ENCODE peak calls at places on chromosomes 11 and 22, in six cellular contexts. One of them, this sample, is unnamed.
A peak's percentile ranks its signal among the peaks of the same experiment; 100 is the strongest.

GRCh38 chr11:129610125-129610524 is 205.5 kb upstream of the TMEM45B start:
- DNase-seq in natural killer cell: no peak
- DNase-seq in gastrocnemius medialis: no peak
- DNase-seq in activated CD8-positive, alpha-beta T cell treated with anti-CD3 and anti-CD28 coated beads for 36 hours: no peak
- DNase-seq in pancreas: no peak
- DNase-seq in astrocyte of the spinal cord: no peak
- DNase-seq in this sample: no peak

GRCh38 chr11:8872017-8872416 is 39.0 kb upstream of the AKIP1 start:
- DNase-seq in natural killer cell: no peak
- DNase-seq in gastrocnemius medialis: no peak
- DNase-seq in activated CD8-positive, alpha-beta T cell treated with anti-CD3 and anti-CD28 coated beads for 36 hours: no peak
- DNase-seq in pancreas: no peak
- DNase-seq in astrocyte of the spinal cord: no peak
- DNase-seq in this sample: no peak

GRCh38 chr11:102368472-102368871 is 21.5 kb downstream of the BIRC2 start:
- DNase-seq in natural killer cell: no peak
- DNase-seq in gastrocnemius medialis: no peak
- DNase-seq in activated CD8-positive, alpha-beta T cell treated with anti-CD3 and anti-CD28 coated beads for 36 hours: no peak
- DNase-seq in pancreas: no peak
- DNase-seq in astrocyte of the spinal cord: no peak
- DNase-seq in this sample: no peak

GRCh38 chr22:47401976-47402770 is 639.7 kb downstream of the TBC1D22A start:
- DNase-seq in natural killer cell: no peak
- DNase-seq in gastrocnemius medialis: no peak
- DNase-seq in activated CD8-positive, alpha-beta T cell treated with anti-CD3 and anti-CD28 coated beads for 36 hours: no peak
- DNase-seq in pancreas: no peak
- DNase-seq in astrocyte of the spinal cord: no peak
- DNase-seq in this sample: no peak

GRCh38 chr22:50233223-50233622 is 11.6 kb downstream of the TUBGCP6 start:
- DNase-seq in natural killer cell: no peak
- DNase-seq in gastrocnemius medialis: no peak
- DNase-seq in activated CD8-positive, alpha-beta T cell treated with anti-CD3 and anti-CD28 coated beads for 36 hours: no peak
- DNase-seq in pancreas: no peak
- DNase-seq in astrocyte of the spinal cord: no peak
- DNase-seq in this sample: peak; percentile 63

GRCh38 chr11:1742371-1742770 is 8.0 kb downstream of the IFITM10 start:
- DNase-seq in natural killer cell: no peak
- DNase-seq in gastrocnemius medialis: no peak
- DNase-seq in activated CD8-positive, alpha-beta T cell treated with anti-CD3 and anti-CD28 coated beads for 36 hours: no peak
- DNase-seq in pancreas: no peak
- DNase-seq in astrocyte of the spinal cord: no peak
- DNase-seq in this sample: no peak

GRCh38 chr11:12212181-12212820 is 101.9 kb downstream of the MICAL2 start:
- DNase-seq in natural killer cell: no peak
- DNase-seq in gastrocnemius medialis: no peak
- DNase-seq in activated CD8-positive, alpha-beta T cell treated with anti-CD3 and anti-CD28 coated beads for 36 hours: no peak
- DNase-seq in pancreas: no peak
- DNase-seq in astrocyte of the spinal cord: no peak
- DNase-seq in this sample: no peak

GRCh38 chr11:3614742-3615171 is 27.0 kb downstream of the ART5 start:
- DNase-seq in natural killer cell: no peak
- DNase-seq in gastrocnemius medialis: peak; percentile 91
- DNase-seq in activated CD8-positive, alpha-beta T cell treated with anti-CD3 and anti-CD28 coated beads for 36 hours: peak; percentile 83
- DNase-seq in pancreas: no peak
- DNase-seq in astrocyte of the spinal cord: no peak
- DNase-seq in this sample: no peak

GRCh38 chr11:108887436-108888238 is 222.8 kb downstream of the DDX10 start:
- DNase-seq in natural killer cell: peak; percentile 44
- DNase-seq in gastrocnemius medialis: no peak
- DNase-seq in activated CD8-positive, alpha-beta T cell treated with anti-CD3 and anti-CD28 coated beads for 36 hours: peak; percentile 10
- DNase-seq in pancreas: no peak
- DNase-seq in astrocyte of the spinal cord: peak; percentile 82
- DNase-seq in this sample: no peak

GRCh38 chr22:22397292-22397870 is 111.2 kb downstream of the ZNF280B start:
- DNase-seq in natural killer cell: no peak
- DNase-seq in gastrocnemius medialis: peak; percentile 14
- DNase-seq in activated CD8-positive, alpha-beta T cell treated with anti-CD3 and anti-CD28 coated beads for 36 hours: no peak
- DNase-seq in pancreas: peak; percentile 51
- DNase-seq in astrocyte of the spinal cord: peak; percentile 17
- DNase-seq in this sample: no peak

GRCh38 chr11:4134844-4135243 is 40.2 kb downstream of the RRM1 start:
- DNase-seq in natural killer cell: no peak
- DNase-seq in gastrocnemius medialis: no peak
- DNase-seq in activated CD8-positive, alpha-beta T cell treated with anti-CD3 and anti-CD28 coated beads for 36 hours: no peak
- DNase-seq in pancreas: no peak
- DNase-seq in astrocyte of the spinal cord: peak; percentile 42
- DNase-seq in this sample: no peak

GRCh38 chr22:44664149-44664548 is 37.9 kb upstream of the PRR5 start:
- DNase-seq in natural killer cell: peak; percentile 75
- DNase-seq in gastrocnemius medialis: peak; percentile 44
- DNase-seq in activated CD8-positive, alpha-beta T cell treated with anti-CD3 and anti-CD28 coated beads for 36 hours: peak; percentile 77
- DNase-seq in pancreas: no peak
- DNase-seq in astrocyte of the spinal cord: peak; percentile 18
- DNase-seq in this sample: no peak

GRCh38 chr11:66847461-66848232 is 4.4 kb downstream of the RCE1 start:
- DNase-seq in natural killer cell: no peak
- DNase-seq in gastrocnemius medialis: no peak
- DNase-seq in activated CD8-positive, alpha-beta T cell treated with anti-CD3 and anti-CD28 coated beads for 36 hours: no peak
- DNase-seq in pancreas: peak; percentile 12
- DNase-seq in astrocyte of the spinal cord: no peak
- DNase-seq in this sample: no peak

GRCh38 chr11:19026862-19027261 is 33.7 kb downstream of the MRGPRX2 start:
- DNase-seq in natural killer cell: no peak
- DNase-seq in gastrocnemius medialis: no peak
- DNase-seq in activated CD8-positive, alpha-beta T cell treated with anti-CD3 and anti-CD28 coated beads for 36 hours: no peak
- DNase-seq in pancreas: no peak
- DNase-seq in astrocyte of the spinal cord: no peak
- DNase-seq in this sample: no peak

GRCh38 chr11:95245038-95245437 is 14.0 kb upstream of the SESN3 start:
- DNase-seq in natural killer cell: no peak
- DNase-seq in gastrocnemius medialis: no peak
- DNase-seq in activated CD8-positive, alpha-beta T cell treated with anti-CD3 and anti-CD28 coated beads for 36 hours: peak; percentile 32
- DNase-seq in pancreas: no peak
- DNase-seq in astrocyte of the spinal cord: peak; percentile 26
- DNase-seq in this sample: no peak

GRCh38 chr11:69413015-69413801 is 68.3 kb upstream of the LINC01488 start:
- DNase-seq in natural killer cell: no peak
- DNase-seq in gastrocnemius medialis: no peak
- DNase-seq in activated CD8-positive, alpha-beta T cell treated with anti-CD3 and anti-CD28 coated beads for 36 hours: no peak
- DNase-seq in pancreas: no peak
- DNase-seq in astrocyte of the spinal cord: no peak
- DNase-seq in this sample: no peak

GRCh38 chr11:101429708-101430107 is 154.1 kb downstream of the TRPC6 start:
- DNase-seq in natural killer cell: no peak
- DNase-seq in gastrocnemius medialis: no peak
- DNase-seq in activated CD8-positive, alpha-beta T cell treated with anti-CD3 and anti-CD28 coated beads for 36 hours: no peak
- DNase-seq in pancreas: no peak
- DNase-seq in astrocyte of the spinal cord: no peak
- DNase-seq in this sample: no peak

GRCh38 chr11:118605116-118605867 is 2.1 kb upstream of the PHLDB1 start:
- DNase-seq in natural killer cell: no peak
- DNase-seq in gastrocnemius medialis: peak; percentile 60
- DNase-seq in activated CD8-positive, alpha-beta T cell treated with anti-CD3 and anti-CD28 coated beads for 36 hours: no peak
- DNase-seq in pancreas: no peak
- DNase-seq in astrocyte of the spinal cord: peak; percentile 82
- DNase-seq in this sample: no peak

GRCh38 chr11:130024356-130024755 is 21.7 kb upstream of the PRDM10 start:
- DNase-seq in natural killer cell: no peak
- DNase-seq in gastrocnemius medialis: no peak
- DNase-seq in activated CD8-positive, alpha-beta T cell treated with anti-CD3 and anti-CD28 coated beads for 36 hours: no peak
- DNase-seq in pancreas: no peak
- DNase-seq in astrocyte of the spinal cord: no peak
- DNase-seq in this sample: no peak

GRCh38 chr11:84866922-84867321 is 760.2 kb downstream of the DLG2 start:
- DNase-seq in natural killer cell: no peak
- DNase-seq in gastrocnemius medialis: no peak
- DNase-seq in activated CD8-positive, alpha-beta T cell treated with anti-CD3 and anti-CD28 coated beads for 36 hours: no peak
- DNase-seq in pancreas: no peak
- DNase-seq in astrocyte of the spinal cord: no peak
- DNase-seq in this sample: no peak

GRCh38 chr11:100832851-100833250 is 145.8 kb downstream of the ARHGAP42 start:
- DNase-seq in natural killer cell: no peak
- DNase-seq in gastrocnemius medialis: no peak
- DNase-seq in activated CD8-positive, alpha-beta T cell treated with anti-CD3 and anti-CD28 coated beads for 36 hours: no peak
- DNase-seq in pancreas: no peak
- DNase-seq in astrocyte of the spinal cord: no peak
- DNase-seq in this sample: no peak

GRCh38 chr11:83361831-83362230 is 75.7 kb upstream of the CCDC90B start:
- DNase-seq in natural killer cell: no peak
- DNase-seq in gastrocnemius medialis: no peak
- DNase-seq in activated CD8-positive, alpha-beta T cell treated with anti-CD3 and anti-CD28 coated beads for 36 hours: no peak
- DNase-seq in pancreas: peak; percentile 21
- DNase-seq in astrocyte of the spinal cord: no peak
- DNase-seq in this sample: no peak

GRCh38 chr11:16843307-16843706 is 104.9 kb downstream of the C11orf58 start:
- DNase-seq in natural killer cell: no peak
- DNase-seq in gastrocnemius medialis: no peak
- DNase-seq in activated CD8-positive, alpha-beta T cell treated with anti-CD3 and anti-CD28 coated beads for 36 hours: no peak
- DNase-seq in pancreas: no peak
- DNase-seq in astrocyte of the spinal cord: no peak
- DNase-seq in this sample: no peak

GRCh38 chr22:39309364-39309861 is 10.0 kb downstream of the RPL3 start:
- DNase-seq in natural killer cell: no peak
- DNase-seq in gastrocnemius medialis: no peak
- DNase-seq in activated CD8-positive, alpha-beta T cell treated with anti-CD3 and anti-CD28 coated beads for 36 hours: no peak
- DNase-seq in pancreas: no peak
- DNase-seq in astrocyte of the spinal cord: no peak
- DNase-seq in this sample: no peak
- TF ChIP-seq CTCF in natural killer cell: no peak
- TF ChIP-seq CTCF in gastrocnemius medialis: no peak
- TF ChIP-seq CTCF in activated CD8-positive, alpha-beta T cell treated with anti-CD3 and anti-CD28 coated beads for 36 hours: peak; percentile 36
- TF ChIP-seq CTCF in pancreas: no peak
- TF ChIP-seq CTCF in astrocyte of the spinal cord: peak; percentile 20
- TF ChIP-seq CTCF in this sample: peak; percentile 51

GRCh38 chr11:22671751-22672150 is 5.3 kb downstream of the GAS2 start:
- DNase-seq in natural killer cell: no peak
- DNase-seq in gastrocnemius medialis: no peak
- DNase-seq in activated CD8-positive, alpha-beta T cell treated with anti-CD3 and anti-CD28 coated beads for 36 hours: no peak
- DNase-seq in pancreas: peak; percentile 23
- DNase-seq in astrocyte of the spinal cord: peak; percentile 12
- DNase-seq in this sample: no peak

GRCh38 chr11:22669368-22669767 is 3.0 kb downstream of the GAS2 start:
- DNase-seq in natural killer cell: no peak
- DNase-seq in gastrocnemius medialis: no peak
- DNase-seq in activated CD8-positive, alpha-beta T cell treated with anti-CD3 and anti-CD28 coated beads for 36 hours: no peak
- DNase-seq in pancreas: no peak
- DNase-seq in astrocyte of the spinal cord: no peak
- DNase-seq in this sample: no peak

GRCh38 chr11:22670803-22671202 is 4.4 kb downstream of the GAS2 start:
- DNase-seq in natural killer cell: no peak
- DNase-seq in gastrocnemius medialis: no peak
- DNase-seq in activated CD8-positive, alpha-beta T cell treated with anti-CD3 and anti-CD28 coated beads for 36 hours: no peak
- DNase-seq in pancreas: no peak
- DNase-seq in astrocyte of the spinal cord: no peak
- DNase-seq in this sample: no peak

GRCh38 chr11:22677153-22677890 is 10.9 kb downstream of the GAS2 start:
- DNase-seq in natural killer cell: no peak
- DNase-seq in gastrocnemius medialis: peak; percentile 33
- DNase-seq in activated CD8-positive, alpha-beta T cell treated with anti-CD3 and anti-CD28 coated beads for 36 hours: no peak
- DNase-seq in pancreas: no peak
- DNase-seq in astrocyte of the spinal cord: no peak
- DNase-seq in this sample: no peak

GRCh38 chr11:22674470-22675426 is 8.3 kb downstream of the GAS2 start:
- DNase-seq in natural killer cell: no peak
- DNase-seq in gastrocnemius medialis: no peak
- DNase-seq in activated CD8-positive, alpha-beta T cell treated with anti-CD3 and anti-CD28 coated beads for 36 hours: no peak
- DNase-seq in pancreas: peak; percentile 54
- DNase-seq in astrocyte of the spinal cord: no peak
- DNase-seq in this sample: no peak
- TF ChIP-seq CTCF in natural killer cell: no peak
- TF ChIP-seq CTCF in gastrocnemius medialis: no peak
- TF ChIP-seq CTCF in activated CD8-positive, alpha-beta T cell treated with anti-CD3 and anti-CD28 coated beads for 36 hours: no peak
- TF ChIP-seq CTCF in pancreas: no peak
- TF ChIP-seq CTCF in astrocyte of the spinal cord: no peak
- TF ChIP-seq CTCF in this sample: no peak

GRCh38 chr22:30433227-30433626 is 7.7 kb downstream of the MTFP1 start:
- DNase-seq in natural killer cell: no peak
- DNase-seq in gastrocnemius medialis: no peak
- DNase-seq in activated CD8-positive, alpha-beta T cell treated with anti-CD3 and anti-CD28 coated beads for 36 hours: no peak
- DNase-seq in pancreas: no peak
- DNase-seq in astrocyte of the spinal cord: no peak
- DNase-seq in this sample: no peak

GRCh38 chr22:30434775-30435315 is 9.3 kb downstream of the MTFP1 start:
- DNase-seq in natural killer cell: no peak
- DNase-seq in gastrocnemius medialis: no peak
- DNase-seq in activated CD8-positive, alpha-beta T cell treated with anti-CD3 and anti-CD28 coated beads for 36 hours: peak; percentile 33
- DNase-seq in pancreas: no peak
- DNase-seq in astrocyte of the spinal cord: no peak
- DNase-seq in this sample: no peak

GRCh38 chr22:30436196-30436595 is 10.6 kb downstream of the MTFP1 start:
- DNase-seq in natural killer cell: no peak
- DNase-seq in gastrocnemius medialis: no peak
- DNase-seq in activated CD8-positive, alpha-beta T cell treated with anti-CD3 and anti-CD28 coated beads for 36 hours: no peak
- DNase-seq in pancreas: no peak
- DNase-seq in astrocyte of the spinal cord: no peak
- DNase-seq in this sample: no peak

GRCh38 chr22:30433773-30434172 is 8.2 kb downstream of the MTFP1 start:
- DNase-seq in natural killer cell: no peak
- DNase-seq in gastrocnemius medialis: no peak
- DNase-seq in activated CD8-positive, alpha-beta T cell treated with anti-CD3 and anti-CD28 coated beads for 36 hours: peak; percentile 51
- DNase-seq in pancreas: no peak
- DNase-seq in astrocyte of the spinal cord: no peak
- DNase-seq in this sample: no peak

GRCh38 chr22:30435674-30436126 is 10.1 kb downstream of the MTFP1 start:
- DNase-seq in natural killer cell: peak; percentile 60
- DNase-seq in gastrocnemius medialis: no peak
- DNase-seq in activated CD8-positive, alpha-beta T cell treated with anti-CD3 and anti-CD28 coated beads for 36 hours: peak; percentile 93
- DNase-seq in pancreas: no peak
- DNase-seq in astrocyte of the spinal cord: no peak
- DNase-seq in this sample: no peak
- TF ChIP-seq CTCF in natural killer cell: peak; percentile 38
- TF ChIP-seq CTCF in gastrocnemius medialis: no peak
- TF ChIP-seq CTCF in activated CD8-positive, alpha-beta T cell treated with anti-CD3 and anti-CD28 coated beads for 36 hours: peak; percentile 64
- TF ChIP-seq CTCF in pancreas: no peak
- TF ChIP-seq CTCF in astrocyte of the spinal cord: no peak
- TF ChIP-seq CTCF in this sample: no peak

DNA sequence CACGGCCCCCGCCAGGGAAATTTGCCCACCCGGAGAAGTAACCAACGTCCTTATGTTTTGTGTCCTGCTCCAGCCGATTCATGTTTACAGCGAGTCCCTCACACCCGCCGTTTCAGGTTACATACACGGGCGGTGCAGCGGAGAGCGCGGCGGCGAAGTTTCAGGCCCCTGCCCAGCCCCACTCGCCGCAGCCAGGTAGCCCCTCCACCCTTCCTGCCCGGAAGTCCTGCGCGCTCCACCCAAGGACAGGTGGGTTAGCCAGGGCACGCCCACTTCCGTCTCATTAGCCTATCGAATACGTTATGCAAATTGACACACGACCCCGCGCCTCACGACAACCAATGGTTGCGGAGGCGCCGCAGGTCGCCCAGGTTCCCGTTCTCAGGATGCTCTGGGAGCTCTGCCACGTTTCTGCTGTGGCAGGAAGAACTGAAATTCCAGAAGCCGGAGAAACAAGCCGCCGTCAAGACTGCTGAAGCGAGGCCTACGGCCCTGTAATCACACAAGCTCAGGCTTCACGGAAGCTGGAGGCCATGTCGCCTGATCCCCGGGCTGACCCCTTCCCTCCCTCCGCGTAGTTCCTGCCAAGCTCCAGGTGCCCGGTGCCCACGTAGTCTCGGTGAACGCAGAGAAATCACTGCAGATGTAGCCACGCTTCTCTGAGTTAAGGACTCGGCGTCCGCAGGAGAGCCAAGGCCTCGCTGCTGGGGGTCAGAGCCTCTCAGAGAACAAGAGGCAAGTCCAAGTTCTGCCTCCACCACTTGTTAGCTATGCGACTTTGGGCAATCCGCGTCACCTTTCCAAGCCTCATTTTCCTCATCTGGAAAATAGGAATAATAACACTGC is 22.4 kb upstream of the MYH9 start:
- DNase-seq in natural killer cell: peak; percentile 67
- DNase-seq in gastrocnemius medialis: peak; percentile 63
- DNase-seq in activated CD8-positive, alpha-beta T cell treated with anti-CD3 and anti-CD28 coated beads for 36 hours: peak; percentile 81
- DNase-seq in pancreas: peak; percentile 98
- DNase-seq in astrocyte of the spinal cord: peak; percentile 72
- DNase-seq in this sample: peak; percentile 88
- TF ChIP-seq CTCF in natural killer cell: no peak
- TF ChIP-seq CTCF in gastrocnemius medialis: no peak
- TF ChIP-seq CTCF in activated CD8-positive, alpha-beta T cell treated with anti-CD3 and anti-CD28 coated beads for 36 hours: no peak
- TF ChIP-seq CTCF in pancreas: peak; percentile 32
- TF ChIP-seq CTCF in astrocyte of the spinal cord: no peak
- TF ChIP-seq CTCF in this sample: peak; percentile 70